ENCODE peak calls at places on chromosomes 4 and X, in five cellular contexts. N is cardiac muscle cell, H is HL-60, Q is AG08396, G is GM18507. T is an unnamed sample.

GRCh38 chr4:93317046-93317445 is 511.5 kb upstream of the ATOH1 start:
- DNase-seq in G (no peak), H (no peak), Q (no peak), N (no peak), T (no peak)

GRCh38 chr4:21790437-21791029 is 158.0 kb downstream of the KCNIP4 start:
- DNase-seq in N (peak; percentile 71), G (no peak), Q (no peak), H (no peak), T (peak; percentile 39)

GRCh38 chr4:137694138-137694537 is 161.8 kb upstream of the PCDH18 start:
- DNase-seq in Q (no peak), N (peak; percentile 53), H (no peak), G (no peak), T (no peak)

GRCh38 chrX:29470029-29470428 is 745.3 kb upstream of the MAGEB2 start:
- DNase-seq in N (peak; percentile 73), H (no peak), Q (no peak), G (no peak), T (no peak)

GRCh38 chr4:132180020-132180427 is 969.1 kb upstream of the PCDH10 start:
- DNase-seq in N (peak; percentile 27), Q (peak; percentile 16), H (no peak), G (no peak), T (no peak)

GRCh38 chr4:140688711-140689598 is 67.2 kb downstream of the TBC1D9 start:
- DNase-seq in H (no peak), G (no peak), N (peak; percentile 24), Q (no peak), T (no peak)

GRCh38 chr4:48360966-48361470 is 19.7 kb downstream of the SLAIN2 start:
- DNase-seq in H (no peak), Q (no peak), G (no peak), N (no peak), T (no peak)

GRCh38 chr4:166816901-166817300 is 417.4 kb downstream of the SPOCK3 start:
- DNase-seq in H (no peak), N (peak; percentile 3), G (no peak), Q (no peak), T (peak; percentile 16)

GRCh38 chr4:157043131-157043530 is 32.8 kb upstream of the GLRB start:
- DNase-seq in N (peak; percentile 43), Q (peak; percentile 26), G (no peak), H (no peak), T (no peak)

GRCh38 chr4:130359537-130359936 is 1263.6 kb downstream of the C4orf33 start:
- DNase-seq in Q (peak; percentile 21), H (no peak), G (no peak), N (peak; percentile 64), T (peak; percentile 23)

GRCh38 chrX:46865281-46865680 is 28.4 kb downstream of the RP2 start:
- DNase-seq in N (peak; percentile 46), G (no peak), H (peak; percentile 18), Q (peak; percentile 23), T (no peak)

GRCh38 chr4:109207060-109207459 is 95.4 kb downstream of the COL25A1 start:
- DNase-seq in G (no peak), N (peak; percentile 54), Q (no peak), H (no peak), T (no peak)

GRCh38 chrX:17629011-17629410 is 108.3 kb upstream of the SCML1 start:
- DNase-seq in Q (no peak), N (no peak), G (no peak), H (no peak), T (no peak)

GRCh38 chrX:1476682-1477081 is 24.0 kb upstream of the ASMTL start:
- DNase-seq in G (no peak), N (no peak), H (no peak), Q (no peak), T (no peak)

GRCh38 chrX:2451456-2452316 is 49.1 kb downstream of the DHRSX start:
- DNase-seq in G (no peak), Q (peak; percentile 11), H (no peak), N (peak; percentile 58), T (no peak)

GRCh38 chr4:142549726-142550463 is 296.2 kb downstream of the INPP4B start:
- DNase-seq in H (no peak), Q (peak; percentile 23), G (no peak), N (peak; percentile 54), T (no peak)

GRCh38 chrX:121894756-121895155 is 847.3 kb downstream of the GLUD2 start:
- DNase-seq in Q (no peak), N (no peak), H (no peak), G (no peak), T (no peak)

GRCh38 chrX:15854080-15854655 is 445 bp downstream of the AP1S2 start:
- DNase-seq in Q (peak; percentile 46), G (no peak), N (peak; percentile 9), H (no peak), T (peak; percentile 66)

GRCh38 chr4:41839945-41840854 is 91.7 kb upstream of the PHOX2B start:
- DNase-seq in G (no peak), N (no peak), Q (no peak), H (no peak), T (no peak)

GRCh38 chr4:119290598-119290997 is 31.3 kb downstream of the FABP2 start:
- DNase-seq in G (no peak), Q (no peak), N (no peak), H (no peak), T (no peak)

GRCh38 chr4:8837181-8837811 is 34.3 kb downstream of the HMX1 start:
- DNase-seq in G (no peak), H (no peak), Q (no peak), N (no peak), T (no peak)

T was measured in T47D.